ENCODE peak calls at places on chromosome 22, in six cellular contexts. N, D, C, Q, I and V are unnamed samples.

GRCh38 chr22:23509571-23510302 is 70.4 kb downstream of the IGLL1 start:
- DNase-seq in C (no peak), D (peak; percentile 30), Q (peak; percentile 74), I (peak; percentile 26), N (no peak), V (no peak)

GRCh38 chr22:30276041-30276440 is 9.4 kb upstream of the OSM start:
- DNase-seq in D (no peak), C (no peak), N (no peak), Q (no peak), I (no peak), V (no peak)

GRCh38 chr22:44347098-44347497 is 34.3 kb upstream of the SHISAL1 start:
- DNase-seq in D (no peak), Q (no peak), I (no peak), N (no peak), C (no peak), V (no peak)

GRCh38 chr22:42462016-42462415 is 29.8 kb upstream of the NFAM1 start:
- DNase-seq in Q (no peak), N (no peak), D (no peak), C (no peak), I (no peak), V (no peak)

GRCh38 chr22:42825796-42826195 is 31.3 kb downstream of the ARFGAP3 start:
- DNase-seq in I (no peak), N (no peak), C (no peak), D (no peak), Q (no peak), V (no peak)

GRCh38 chr22:46054091-46054877 is 77.3 kb upstream of the WNT7B start:
- DNase-seq in C (no peak), N (peak; percentile 90), Q (peak; percentile 83), D (peak; percentile 88), I (peak; percentile 63), V (peak; percentile 71)

GRCh38 chr22:29979645-29980303 is 96.8 kb downstream of the MTMR3 start:
- DNase-seq in C (no peak), N (no peak), I (no peak), D (peak; percentile 89), Q (no peak), V (no peak)

GRCh38 chr22:41410311-41410751 is 28.6 kb downstream of the TEF start:
- DNase-seq in N (peak; percentile 88), I (peak; percentile 94), C (no peak), Q (no peak), D (no peak), V (no peak)

GRCh38 chr22:29014773-29015172 is 46.9 kb downstream of the C22orf31 start:
- DNase-seq in C (no peak), Q (no peak), D (no peak), I (no peak), N (no peak), V (no peak)

DNA sequence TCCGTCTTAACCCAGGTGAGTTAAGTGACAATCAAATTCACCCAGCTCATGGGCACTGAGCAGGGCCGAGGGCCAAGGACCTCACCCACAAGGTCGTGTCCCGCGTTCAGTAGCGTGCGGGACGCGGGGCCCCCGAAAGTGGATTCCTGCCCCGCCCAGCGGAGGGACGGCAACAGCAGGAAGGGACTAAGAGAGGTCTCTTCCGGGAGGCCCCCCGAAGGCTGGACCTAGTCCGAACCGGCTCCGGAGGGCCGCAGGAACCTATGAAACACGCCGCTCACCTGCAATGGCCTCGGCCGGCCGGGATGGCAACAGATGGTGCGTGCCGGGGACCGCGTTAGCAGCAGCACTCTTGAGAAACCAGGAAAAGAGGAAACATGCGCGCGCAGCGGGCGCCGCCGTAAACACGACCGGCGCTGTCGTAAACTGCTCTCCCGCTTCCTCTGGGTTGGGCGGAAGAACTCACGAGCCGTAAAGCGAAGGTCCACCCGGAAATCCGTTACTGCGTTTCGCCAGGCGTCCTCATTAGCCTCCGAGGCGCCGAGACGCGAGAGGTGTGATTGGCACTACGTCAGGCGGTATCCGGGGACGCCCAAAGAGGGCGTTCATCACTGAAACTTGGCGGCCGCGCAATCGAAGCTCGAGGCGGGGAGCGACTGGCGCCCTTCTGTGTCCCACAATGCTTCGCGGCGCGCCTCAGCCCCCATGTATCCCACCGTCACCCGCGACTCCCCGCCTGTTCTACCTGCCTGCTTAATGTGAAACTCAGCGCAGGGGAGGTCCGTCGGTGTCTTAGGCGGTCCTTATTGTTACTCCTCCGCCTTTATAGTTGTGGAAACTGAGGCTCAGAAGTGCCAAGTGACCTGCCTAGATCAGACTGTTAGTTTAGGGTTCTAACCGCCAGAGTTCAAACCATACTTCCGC is at the start of gene EIF3D:
- DNase-seq in I (peak; percentile 99), N (peak; percentile 99), D (peak; percentile 100), C (peak; percentile 98), Q (peak; percentile 99), V (peak; percentile 98)
- TF ChIP-seq CTCF in I (no peak), N (no peak), D (no peak), C (no peak), Q (no peak), V (no peak)

GRCh38 chr22:17158568-17159503 is at the start of gene HDHD5:
- DNase-seq in C (peak; percentile 49), Q (peak; percentile 75), D (peak; percentile 86), I (peak; percentile 95), N (peak; percentile 95), V (peak; percentile 54)

GRCh38 chr22:17159504-17159951 is 451 bp upstream of the HDHD5 start:
- DNase-seq in N (peak; percentile 82), Q (peak; percentile 56), C (no peak), I (peak; percentile 49), D (peak; percentile 46), V (no peak)

GRCh38 chr22:17161991-17162390 is 2.9 kb upstream of the HDHD5 start:
- DNase-seq in Q (no peak), C (no peak), D (no peak), I (no peak), N (no peak), V (no peak)

GRCh38 chr22:17164392-17165024 is 5.4 kb upstream of the HDHD5 start:
- DNase-seq in Q (peak; percentile 14), I (no peak), D (no peak), C (no peak), N (no peak), V (no peak)

GRCh38 chr22:17162731-17163130 is 3.7 kb upstream of the HDHD5 start:
- DNase-seq in N (no peak), D (no peak), C (no peak), I (no peak), Q (no peak), V (no peak)
- TF ChIP-seq CTCF in N (no peak), D (no peak), C (no peak), I (no peak), Q (no peak), V (no peak)

GRCh38 chr22:33832558-33833151 is 87.6 kb downstream of the LARGE1 start:
- DNase-seq in Q (no peak), C (no peak), I (no peak), D (no peak), N (peak; percentile 76), V (no peak)

GRCh38 chr22:33828302-33828701 is 92.0 kb downstream of the LARGE1 start:
- DNase-seq in C (no peak), N (no peak), I (no peak), Q (no peak), D (no peak), V (no peak)

GRCh38 chr22:33831651-33832050 is 88.6 kb downstream of the LARGE1 start:
- DNase-seq in N (no peak), Q (no peak), C (no peak), I (no peak), D (no peak), V (no peak)

GRCh38 chr22:33831207-33831606 is 89.1 kb downstream of the LARGE1 start:
- DNase-seq in D (no peak), Q (no peak), I (no peak), N (no peak), C (no peak), V (no peak)

GRCh38 chr22:33829549-33830280 is 90.6 kb downstream of the LARGE1 start:
- DNase-seq in C (no peak), D (no peak), Q (no peak), N (no peak), I (no peak), V (no peak)
- TF ChIP-seq CTCF in C (no peak), D (no peak), Q (no peak), N (no peak), I (no peak), V (no peak)

GRCh38 chr22:37283393-37283937 is 1.2 kb downstream of the CYTH4 start:
- DNase-seq in Q (no peak), C (no peak), D (no peak), I (no peak), N (no peak), V (no peak)
- TF ChIP-seq CTCF in Q (peak; percentile 41), C (peak; percentile 50), D (no peak), I (no peak), N (no peak), V (peak; percentile 17)

DNA sequence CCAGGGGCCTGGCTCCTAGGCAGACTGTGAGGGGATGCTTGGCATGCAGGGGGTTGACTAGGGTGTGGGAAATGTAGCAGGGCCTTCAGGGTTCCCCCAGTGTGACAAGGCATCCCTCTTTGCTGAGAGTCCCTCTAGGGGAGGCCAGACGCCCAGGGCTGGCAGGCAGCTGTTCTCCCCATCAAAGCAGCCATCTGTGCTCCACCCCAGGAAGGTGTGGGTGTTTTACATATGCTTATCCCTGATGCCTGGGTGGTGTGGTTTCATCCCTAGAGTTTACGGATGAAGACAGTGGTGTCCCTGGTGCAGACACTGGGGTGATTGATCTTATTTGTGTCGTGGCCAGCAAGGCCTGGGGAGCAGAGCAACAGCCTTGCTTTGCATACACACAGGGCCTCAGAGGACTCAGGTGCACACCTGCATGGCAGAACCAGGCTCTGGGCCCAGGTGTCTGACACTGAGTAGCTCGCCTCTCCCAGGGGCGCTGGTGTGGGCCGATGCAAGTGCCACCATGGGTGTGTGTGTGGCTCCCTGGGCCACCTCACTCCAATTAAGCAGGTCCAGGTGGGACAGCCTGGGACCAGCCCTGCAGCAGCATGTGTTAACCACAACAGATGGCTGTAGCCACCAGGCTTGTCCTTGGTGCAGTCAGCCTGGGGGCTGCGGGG is 74.2 kb downstream of the MED15 start:
- DNase-seq in D (no peak), I (no peak), Q (no peak), C (no peak), N (no peak), V (no peak)
- TF ChIP-seq CTCF in D (no peak), I (no peak), Q (no peak), C (no peak), N (no peak), V (no peak)